ENCODE peak calls at places on chromosome 20, in seven cellular contexts. E, B, U, K, R, N and S are unnamed samples.

GRCh38 chr20:57060407-57061057 is 205.9 kb downstream of the BMP7 start:
- DNase-seq in E (no peak), B (no peak), U (no peak), K (no peak), R (no peak), N (no peak), S (no peak)

GRCh38 chr20:20466341-20466879 is 98.5 kb downstream of the INSM1 start:
- DNase-seq in E (peak; percentile 85), B (no peak), U (no peak), K (no peak), R (peak; percentile 49), N (peak; percentile 51), S (no peak)

GRCh38 chr20:32432277-32432676 is 74.1 kb downstream of the ASXL1 start:
- DNase-seq in E (no peak), B (no peak), U (no peak), K (no peak), R (no peak), N (no peak), S (no peak)

GRCh38 chr20:57170343-57170742 is 96.1 kb downstream of the BMP7 start:
- DNase-seq in E (no peak), B (no peak), U (no peak), K (no peak), R (no peak), N (no peak), S (no peak)

GRCh38 chr20:40254023-40254772 is 434.8 kb downstream of the MAFB start:
- DNase-seq in E (no peak), B (no peak), U (no peak), K (no peak), R (peak; percentile 81), N (no peak), S (no peak)

GRCh38 chr20:57620999-57621398 is 773 bp upstream of the ZBP1 start:
- DNase-seq in E (no peak), B (no peak), U (no peak), K (no peak), R (no peak), N (no peak), S (no peak)

GRCh38 chr20:9615766-9616454 is 101.5 kb downstream of the LAMP5 start:
- DNase-seq in E (no peak), B (no peak), U (no peak), K (no peak), R (no peak), N (no peak), S (no peak)

GRCh38 chr20:16752082-16752481 is 3.9 kb downstream of the OTOR start:
- DNase-seq in E (no peak), B (no peak), U (no peak), K (no peak), R (no peak), N (no peak), S (no peak)

GRCh38 chr20:4769328-4769727 is 47.6 kb downstream of the PRND start:
- DNase-seq in E (no peak), B (no peak), U (no peak), K (no peak), R (no peak), N (no peak), S (no peak)

GRCh38 chr20:4507288-4507719 is 214.4 kb upstream of the PRND start:
- DNase-seq in E (peak; percentile 95), B (no peak), U (no peak), K (no peak), R (peak; percentile 70), N (peak; percentile 27), S (no peak)

GRCh38 chr20:63934271-63935068 is 21.7 kb downstream of the UCKL1 start:
- DNase-seq in E (no peak), B (no peak), U (peak; percentile 30), K (no peak), R (no peak), N (peak; percentile 57), S (no peak)

GRCh38 chr20:61922411-61922810 is 143.3 kb downstream of the TAF4 start:
- DNase-seq in E (no peak), B (no peak), U (no peak), K (no peak), R (no peak), N (no peak), S (no peak)

GRCh38 chr20:13554076-13554475 is 84.7 kb downstream of the TASP1 start:
- DNase-seq in E (no peak), B (no peak), U (no peak), K (no peak), R (no peak), N (no peak), S (no peak)

GRCh38 chr20:60715172-60715571 is 536.9 kb upstream of the CDH4 start:
- DNase-seq in E (no peak), B (no peak), U (peak; percentile 50), K (no peak), R (no peak), N (no peak), S (peak; percentile 73)

GRCh38 chr20:64142546-64142945 is 21.7 kb upstream of the MYT1 start:
- DNase-seq in E (no peak), B (no peak), U (no peak), K (no peak), R (peak; percentile 12), N (no peak), S (no peak)

DNA sequence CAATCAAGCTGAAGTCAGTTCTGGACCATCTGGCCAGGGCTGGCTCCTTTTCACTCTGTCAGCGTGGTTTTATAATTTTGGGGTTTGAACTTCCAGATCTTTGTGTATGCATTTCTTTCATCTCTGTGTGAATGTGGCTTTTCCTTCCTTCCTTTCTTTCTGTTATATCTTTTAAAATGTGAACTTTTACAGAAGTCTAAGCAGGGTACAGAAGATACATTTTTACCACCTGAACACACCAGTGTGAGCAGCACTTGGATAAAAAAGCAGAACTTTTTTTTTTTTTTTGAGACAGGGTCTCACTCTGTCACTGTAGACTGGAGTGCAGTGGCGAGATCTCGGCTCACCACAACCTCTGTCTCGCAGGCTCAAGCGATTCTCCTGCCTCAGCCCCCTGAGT is 20.4 kb downstream of the CEBPB start:
- DNase-seq in E (no peak), B (no peak), U (no peak), K (no peak), R (no peak), N (no peak), S (no peak)
- H3K18ac ChIP-seq in E (no peak overlapping the region), B (no peak overlapping the region), U (no peak overlapping the region), K (no peak overlapping the region), R (no peak overlapping the region), N (no peak overlapping the region), S (no peak overlapping the region)

DNA sequence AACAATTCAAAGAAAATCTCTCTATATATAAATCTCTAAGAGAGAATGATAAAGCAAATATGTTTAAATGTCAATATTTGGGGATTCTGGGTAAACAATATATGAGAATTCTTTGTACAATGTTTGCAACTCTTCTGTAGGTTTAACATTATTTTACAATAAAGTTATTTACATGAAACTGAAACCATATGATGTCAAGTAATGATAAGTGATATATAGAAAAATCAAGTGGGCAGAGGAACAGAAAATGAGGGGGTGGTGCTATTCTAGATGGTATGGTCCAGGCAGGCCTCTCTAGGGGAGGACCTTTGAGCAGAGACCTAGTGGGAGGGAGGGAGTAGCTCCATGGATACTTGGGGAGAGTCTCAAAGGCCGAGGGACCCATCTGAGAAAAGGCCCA is 16.4 kb upstream of the SCRT2 start:
- DNase-seq in E (no peak), B (no peak), U (no peak), K (no peak), R (no peak), N (no peak), S (no peak)
- H3K18ac ChIP-seq in E (no peak overlapping the region), B (no peak overlapping the region), U (no peak overlapping the region), K (no peak overlapping the region), R (no peak overlapping the region), N (no peak overlapping the region), S (no peak overlapping the region)

DNA sequence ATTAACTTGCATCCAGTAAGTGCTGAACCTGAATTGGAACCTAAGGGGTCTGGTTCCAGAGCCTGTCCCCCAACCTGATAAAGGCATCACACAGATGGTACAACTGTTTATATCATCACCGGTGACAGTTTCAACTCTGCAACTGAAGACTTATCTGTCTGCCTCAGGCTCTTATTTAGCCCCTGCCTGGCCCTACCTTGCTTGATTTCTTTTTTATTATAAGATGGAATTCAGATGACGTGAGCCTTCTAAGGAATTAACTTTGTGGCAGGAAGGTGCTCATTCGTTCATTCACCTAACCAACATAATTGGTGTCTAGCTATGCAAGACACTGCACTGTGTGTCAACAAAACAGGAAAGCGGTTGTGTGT is 175.0 kb downstream of the BCAS1 start:
- DNase-seq in E (no peak), B (no peak), U (no peak), K (no peak), R (no peak), N (no peak), S (no peak)
- H3K18ac ChIP-seq in E (no peak overlapping the region), B (no peak overlapping the region), U (no peak overlapping the region), K (no peak overlapping the region), R (no peak overlapping the region), N (no peak overlapping the region), S (no peak overlapping the region)

DNA sequence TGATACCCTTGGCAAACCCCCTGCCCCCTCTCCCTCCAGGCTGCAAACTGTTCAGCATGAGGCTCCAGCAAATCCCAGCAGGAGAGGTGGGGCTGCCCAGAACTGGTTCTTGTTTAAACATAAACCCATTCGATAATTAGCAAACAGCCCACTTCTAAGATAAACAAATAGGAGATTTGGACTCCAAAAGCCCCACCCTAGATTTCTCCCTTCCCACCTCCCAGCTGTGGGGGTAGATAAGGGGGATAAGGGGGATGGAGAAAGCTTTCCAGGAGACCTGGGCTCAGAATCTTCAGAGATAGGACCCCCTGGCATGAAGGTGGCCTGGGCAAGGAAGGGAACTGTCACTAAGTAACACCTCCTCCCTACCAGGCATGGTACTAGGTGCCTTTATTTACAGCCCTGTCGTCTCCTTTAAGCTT is 4.8 kb downstream of the SDC4 start:
- DNase-seq in E (no peak), B (no peak), U (peak; percentile 78), K (no peak), R (no peak), N (no peak), S (no peak)
- H3K18ac ChIP-seq in E (peak overlapping the region; percentile 71), B (no peak overlapping the region), U (peak overlapping the region; percentile 84), K (peak overlapping the region; percentile 57), R (peak overlapping the region; percentile 94), N (peak overlapping the region; percentile 89), S (no peak overlapping the region)

GRCh38 chr20:36266189-36266588 is 29.9 kb downstream of the AAR2 start:
- DNase-seq in E (no peak), B (no peak), U (no peak), K (no peak), R (no peak), N (no peak), S (no peak)
- H3K18ac ChIP-seq in E (no peak overlapping the region), B (no peak overlapping the region), U (no peak overlapping the region), K (no peak overlapping the region), R (no peak overlapping the region), N (no peak overlapping the region), S (no peak overlapping the region)